ENCODE peak calls at places on chromosomes 4 and X, in ten cellular contexts. One of them, this sample, is unnamed.

GRCh38 chrX:131881194-131881593 is 141.9 kb upstream of the STK26 start:
- DNase-seq in stimulated activated CD8-positive, alpha-beta memory T cell treated with anti-CD3 and anti-CD28 coated beads, Interleukin-7, amount 100 ng/mL, for 48 hours: no peak
- DNase-seq in mesenteric fat pad: no peak
- DNase-seq in upper lobe of right lung: no peak
- DNase-seq in activated CD4-positive, CD25-positive, alpha-beta regulatory T cell treated with anti-CD3 and anti-CD28 coated beads, Interleukin-2, amount 50 U/mL, for 16 hours: no peak
- DNase-seq in T-helper 1 cell: no peak
- DNase-seq in brain microvascular endothelial cell: no peak
- DNase-seq in effector memory CD4-positive, alpha-beta T cell: no peak
- DNase-seq in T-helper 17 cell: no peak
- DNase-seq in Jurkat, Clone E6-1: no peak
- DNase-seq in this sample: no peak

GRCh38 chr4:157045507-157046127 is 30.3 kb upstream of the GLRB start:
- DNase-seq in upper lobe of right lung: no peak
- DNase-seq in Jurkat, Clone E6-1: peak; percentile 45
- DNase-seq in T-helper 1 cell: no peak
- DNase-seq in mesenteric fat pad: no peak
- DNase-seq in T-helper 17 cell: no peak
- DNase-seq in activated CD4-positive, CD25-positive, alpha-beta regulatory T cell treated with anti-CD3 and anti-CD28 coated beads, Interleukin-2, amount 50 U/mL, for 16 hours: no peak
- DNase-seq in brain microvascular endothelial cell: peak; percentile 74
- DNase-seq in stimulated activated CD8-positive, alpha-beta memory T cell treated with anti-CD3 and anti-CD28 coated beads, Interleukin-7, amount 100 ng/mL, for 48 hours: no peak
- DNase-seq in effector memory CD4-positive, alpha-beta T cell: no peak
- DNase-seq in this sample: no peak

GRCh38 chr4:11485926-11486325 is 57.2 kb upstream of the HS3ST1 start:
- DNase-seq in upper lobe of right lung: no peak
- DNase-seq in mesenteric fat pad: no peak
- DNase-seq in T-helper 1 cell: no peak
- DNase-seq in brain microvascular endothelial cell: no peak
- DNase-seq in stimulated activated CD8-positive, alpha-beta memory T cell treated with anti-CD3 and anti-CD28 coated beads, Interleukin-7, amount 100 ng/mL, for 48 hours: no peak
- DNase-seq in activated CD4-positive, CD25-positive, alpha-beta regulatory T cell treated with anti-CD3 and anti-CD28 coated beads, Interleukin-2, amount 50 U/mL, for 16 hours: no peak
- DNase-seq in effector memory CD4-positive, alpha-beta T cell: no peak
- DNase-seq in T-helper 17 cell: no peak
- DNase-seq in Jurkat, Clone E6-1: no peak
- DNase-seq in this sample: no peak

GRCh38 chrX:10608099-10608498 is 12.3 kb downstream of the MID1 start:
- DNase-seq in stimulated activated CD8-positive, alpha-beta memory T cell treated with anti-CD3 and anti-CD28 coated beads, Interleukin-7, amount 100 ng/mL, for 48 hours: no peak
- DNase-seq in T-helper 1 cell: no peak
- DNase-seq in effector memory CD4-positive, alpha-beta T cell: no peak
- DNase-seq in Jurkat, Clone E6-1: no peak
- DNase-seq in brain microvascular endothelial cell: peak; percentile 37
- DNase-seq in mesenteric fat pad: no peak
- DNase-seq in activated CD4-positive, CD25-positive, alpha-beta regulatory T cell treated with anti-CD3 and anti-CD28 coated beads, Interleukin-2, amount 50 U/mL, for 16 hours: no peak
- DNase-seq in upper lobe of right lung: no peak
- DNase-seq in T-helper 17 cell: no peak
- DNase-seq in this sample: no peak

GRCh38 chr4:142840516-142841123 is 5.5 kb downstream of the INPP4B start:
- DNase-seq in T-helper 1 cell: no peak
- DNase-seq in stimulated activated CD8-positive, alpha-beta memory T cell treated with anti-CD3 and anti-CD28 coated beads, Interleukin-7, amount 100 ng/mL, for 48 hours: no peak
- DNase-seq in activated CD4-positive, CD25-positive, alpha-beta regulatory T cell treated with anti-CD3 and anti-CD28 coated beads, Interleukin-2, amount 50 U/mL, for 16 hours: no peak
- DNase-seq in brain microvascular endothelial cell: peak; percentile 43
- DNase-seq in T-helper 17 cell: no peak
- DNase-seq in upper lobe of right lung: no peak
- DNase-seq in Jurkat, Clone E6-1: peak; percentile 27
- DNase-seq in mesenteric fat pad: no peak
- DNase-seq in effector memory CD4-positive, alpha-beta T cell: no peak
- DNase-seq in this sample: no peak

GRCh38 chr4:182975806-182976205 is 58.6 kb upstream of the DCTD start:
- DNase-seq in brain microvascular endothelial cell: peak; percentile 90
- DNase-seq in T-helper 17 cell: no peak
- DNase-seq in effector memory CD4-positive, alpha-beta T cell: no peak
- DNase-seq in mesenteric fat pad: no peak
- DNase-seq in activated CD4-positive, CD25-positive, alpha-beta regulatory T cell treated with anti-CD3 and anti-CD28 coated beads, Interleukin-2, amount 50 U/mL, for 16 hours: no peak
- DNase-seq in T-helper 1 cell: no peak
- DNase-seq in stimulated activated CD8-positive, alpha-beta memory T cell treated with anti-CD3 and anti-CD28 coated beads, Interleukin-7, amount 100 ng/mL, for 48 hours: no peak
- DNase-seq in Jurkat, Clone E6-1: no peak
- DNase-seq in upper lobe of right lung: no peak
- DNase-seq in this sample: no peak

GRCh38 chr4:67468801-67469200 is 76.5 kb downstream of the CENPC start:
- DNase-seq in brain microvascular endothelial cell: no peak
- DNase-seq in effector memory CD4-positive, alpha-beta T cell: no peak
- DNase-seq in stimulated activated CD8-positive, alpha-beta memory T cell treated with anti-CD3 and anti-CD28 coated beads, Interleukin-7, amount 100 ng/mL, for 48 hours: no peak
- DNase-seq in activated CD4-positive, CD25-positive, alpha-beta regulatory T cell treated with anti-CD3 and anti-CD28 coated beads, Interleukin-2, amount 50 U/mL, for 16 hours: no peak
- DNase-seq in mesenteric fat pad: no peak
- DNase-seq in T-helper 17 cell: no peak
- DNase-seq in upper lobe of right lung: no peak
- DNase-seq in T-helper 1 cell: no peak
- DNase-seq in Jurkat, Clone E6-1: no peak
- DNase-seq in this sample: no peak

GRCh38 chrX:118847676-118848075 is 24.1 kb downstream of the ZCCHC12 start:
- DNase-seq in brain microvascular endothelial cell: peak; percentile 34
- DNase-seq in T-helper 17 cell: no peak
- DNase-seq in Jurkat, Clone E6-1: peak; percentile 29
- DNase-seq in T-helper 1 cell: no peak
- DNase-seq in mesenteric fat pad: no peak
- DNase-seq in activated CD4-positive, CD25-positive, alpha-beta regulatory T cell treated with anti-CD3 and anti-CD28 coated beads, Interleukin-2, amount 50 U/mL, for 16 hours: no peak
- DNase-seq in stimulated activated CD8-positive, alpha-beta memory T cell treated with anti-CD3 and anti-CD28 coated beads, Interleukin-7, amount 100 ng/mL, for 48 hours: no peak
- DNase-seq in effector memory CD4-positive, alpha-beta T cell: no peak
- DNase-seq in upper lobe of right lung: no peak
- DNase-seq in this sample: no peak

GRCh38 chr4:132332932-132333722 is 816.0 kb upstream of the PCDH10 start:
- DNase-seq in effector memory CD4-positive, alpha-beta T cell: no peak
- DNase-seq in T-helper 1 cell: no peak
- DNase-seq in brain microvascular endothelial cell: no peak
- DNase-seq in T-helper 17 cell: no peak
- DNase-seq in mesenteric fat pad: no peak
- DNase-seq in activated CD4-positive, CD25-positive, alpha-beta regulatory T cell treated with anti-CD3 and anti-CD28 coated beads, Interleukin-2, amount 50 U/mL, for 16 hours: no peak
- DNase-seq in stimulated activated CD8-positive, alpha-beta memory T cell treated with anti-CD3 and anti-CD28 coated beads, Interleukin-7, amount 100 ng/mL, for 48 hours: no peak
- DNase-seq in Jurkat, Clone E6-1: no peak
- DNase-seq in upper lobe of right lung: no peak
- DNase-seq in this sample: no peak

GRCh38 chr4:112900416-112900815 is 149.0 kb upstream of the ANK2 start:
- DNase-seq in T-helper 1 cell: no peak
- DNase-seq in T-helper 17 cell: no peak
- DNase-seq in activated CD4-positive, CD25-positive, alpha-beta regulatory T cell treated with anti-CD3 and anti-CD28 coated beads, Interleukin-2, amount 50 U/mL, for 16 hours: no peak
- DNase-seq in Jurkat, Clone E6-1: no peak
- DNase-seq in stimulated activated CD8-positive, alpha-beta memory T cell treated with anti-CD3 and anti-CD28 coated beads, Interleukin-7, amount 100 ng/mL, for 48 hours: no peak
- DNase-seq in upper lobe of right lung: no peak
- DNase-seq in effector memory CD4-positive, alpha-beta T cell: no peak
- DNase-seq in brain microvascular endothelial cell: no peak
- DNase-seq in mesenteric fat pad: no peak
- DNase-seq in this sample: no peak

GRCh38 chr4:183492791-183493221 is 12.1 kb upstream of the ING2 start:
- DNase-seq in upper lobe of right lung: no peak
- DNase-seq in stimulated activated CD8-positive, alpha-beta memory T cell treated with anti-CD3 and anti-CD28 coated beads, Interleukin-7, amount 100 ng/mL, for 48 hours: no peak
- DNase-seq in Jurkat, Clone E6-1: no peak
- DNase-seq in mesenteric fat pad: no peak
- DNase-seq in T-helper 17 cell: no peak
- DNase-seq in brain microvascular endothelial cell: peak; percentile 40
- DNase-seq in activated CD4-positive, CD25-positive, alpha-beta regulatory T cell treated with anti-CD3 and anti-CD28 coated beads, Interleukin-2, amount 50 U/mL, for 16 hours: no peak
- DNase-seq in effector memory CD4-positive, alpha-beta T cell: no peak
- DNase-seq in T-helper 1 cell: no peak
- DNase-seq in this sample: no peak

GRCh38 chrX:96435636-96436035 is 249.0 kb upstream of the DIAPH2 start:
- DNase-seq in T-helper 17 cell: no peak
- DNase-seq in Jurkat, Clone E6-1: no peak
- DNase-seq in effector memory CD4-positive, alpha-beta T cell: no peak
- DNase-seq in T-helper 1 cell: no peak
- DNase-seq in upper lobe of right lung: no peak
- DNase-seq in activated CD4-positive, CD25-positive, alpha-beta regulatory T cell treated with anti-CD3 and anti-CD28 coated beads, Interleukin-2, amount 50 U/mL, for 16 hours: no peak
- DNase-seq in stimulated activated CD8-positive, alpha-beta memory T cell treated with anti-CD3 and anti-CD28 coated beads, Interleukin-7, amount 100 ng/mL, for 48 hours: no peak
- DNase-seq in brain microvascular endothelial cell: peak; percentile 11
- DNase-seq in mesenteric fat pad: no peak
- DNase-seq in this sample: no peak

This sample was measured in activated gamma-delta T cell.